ENCODE peak calls at places on chromosomes 11 and 22, in ten cellular contexts. X is left lung; A is CD4-positive, alpha-beta memory T cell; S is A673; R is PC-9; G is CD8-positive, alpha-beta memory T cell; J is upper lobe of left lung; Z is tibial artery; V is fibroblast of lung; T is psoas muscle. O is an unnamed sample. For H3K4me1, the result is how much of the 10 kb centered on the place peaks cover.

GRCh38 chr11:13942908-13943505 is 19.5 kb upstream of the SPON1 start:
- DNase-seq in X (no peak), A (no peak), S (no peak), R (peak), G (no peak), J (no peak), Z (no peak), V (peak), T (no peak), O (peak)

GRCh38 chr11:129295746-129296145 is 79.9 kb upstream of the BARX2 start:
- DNase-seq in X (no peak), A (no peak), S (no peak), R (peak), G (no peak), J (no peak), Z (no peak), V (peak), T (no peak), O (no peak)

GRCh38 chr11:96014234-96014633 is 90.3 kb upstream of the MTMR2 start:
- DNase-seq in X (no peak), A (peak), S (peak), R (peak), G (no peak), J (no peak), Z (no peak), V (peak), T (no peak), O (no peak)

GRCh38 chr11:6991227-6991626 is 28.9 kb downstream of the ZNF214 start:
- DNase-seq in X (peak), A (no peak), S (no peak), R (no peak), G (no peak), J (no peak), Z (no peak), V (no peak), T (no peak), O (no peak)

GRCh38 chr22:27382947-27383346 is 418.6 kb downstream of the MN1 start:
- DNase-seq in X (no peak), A (no peak), S (no peak), R (no peak), G (no peak), J (no peak), Z (no peak), V (no peak), T (no peak), O (no peak)

GRCh38 chr22:44906999-44907644 is 102.7 kb downstream of the PHF21B start:
- DNase-seq in X (no peak), A (no peak), S (no peak), R (no peak), G (no peak), J (peak), Z (no peak), V (no peak), T (no peak), O (no peak)

GRCh38 chr11:98194611-98195010 is 826.1 kb upstream of the CNTN5 start:
- DNase-seq in X (no peak), A (no peak), S (no peak), R (no peak), G (no peak), J (no peak), Z (no peak), V (no peak), T (no peak), O (peak)

GRCh38 chr11:44645832-44646231 is 80.4 kb downstream of the CD82 start:
- DNase-seq in X (no peak), A (no peak), S (no peak), R (no peak), G (no peak), J (no peak), Z (no peak), V (no peak), T (no peak), O (no peak)

GRCh38 chr11:35211952-35212351 is 73.0 kb downstream of the CD44 start:
- DNase-seq in X (no peak), A (no peak), S (no peak), R (no peak), G (no peak), J (no peak), Z (no peak), V (no peak), T (no peak), O (no peak)

GRCh38 chr11:26983645-26984044 is 10.3 kb upstream of the FIBIN start:
- DNase-seq in X (no peak), A (no peak), S (no peak), R (no peak), G (no peak), J (no peak), Z (no peak), V (no peak), T (no peak), O (no peak)

GRCh38 chr11:131670876-131671275 is 300.5 kb downstream of the NTM start:
- DNase-seq in X (no peak), A (no peak), S (no peak), R (no peak), G (no peak), J (no peak), Z (no peak), V (no peak), T (no peak), O (no peak)

GRCh38 chr22:36411589-36412258 is 24.0 kb upstream of the MYH9 start:
- DNase-seq in X (no peak), A (peak), S (no peak), R (no peak), G (peak), J (no peak), Z (no peak), V (no peak), T (no peak), O (peak)

GRCh38 chr22:46738961-46739870 is 1.2 kb upstream of the CERK start:
- DNase-seq in X (peak), A (peak), S (peak), R (peak), G (peak), J (no peak), Z (peak), V (peak), T (peak), O (no peak)

GRCh38 chr11:823441-824291 is 4.1 kb upstream of the CRACR2B start:
- DNase-seq in X (no peak), A (no peak), S (no peak), R (no peak), G (no peak), J (no peak), Z (no peak), V (no peak), T (no peak), O (no peak)

GRCh38 chr11:75654314-75654713 is 14.5 kb downstream of the MAP6 start:
- DNase-seq in X (no peak), A (no peak), S (no peak), R (no peak), G (no peak), J (no peak), Z (no peak), V (peak), T (no peak), O (no peak)

GRCh38 chr11:22860241-22860640 is at the start of gene CCDC179:
- DNase-seq in X (no peak), A (no peak), S (no peak), R (no peak), G (no peak), J (no peak), Z (no peak), V (no peak), T (no peak), O (no peak)

GRCh38 chr11:2943711-2944118 is 14.5 kb upstream of the PHLDA2 start:
- DNase-seq in X (peak), A (no peak), S (no peak), R (no peak), G (no peak), J (peak), Z (no peak), V (no peak), T (peak), O (no peak)

GRCh38 chr11:82398300-82398815 is 335.3 kb downstream of the FAM181B start:
- DNase-seq in X (no peak), A (no peak), S (no peak), R (no peak), G (no peak), J (no peak), Z (peak), V (no peak), T (no peak), O (no peak)

GRCh38 chr11:126547161-126547560 is 191.7 kb downstream of the ST3GAL4 start:
- DNase-seq in X (no peak), A (no peak), S (peak), R (peak), G (no peak), J (no peak), Z (no peak), V (peak), T (no peak), O (peak)

GRCh38 chr11:8036986-8037385 is 44.0 kb upstream of the TUB start:
- DNase-seq in X (no peak), A (no peak), S (no peak), R (no peak), G (no peak), J (no peak), Z (no peak), V (no peak), T (no peak), O (no peak)

GRCh38 chr11:70067591-70068341 is 10.4 kb upstream of the ANO1 start:
- DNase-seq in X (peak), A (no peak), S (no peak), R (peak), G (no peak), J (no peak), Z (no peak), V (no peak), T (no peak), O (no peak)

GRCh38 chr22:37815593-37815992 is 7.6 kb upstream of the GALR3 start:
- DNase-seq in X (no peak), A (no peak), S (no peak), R (no peak), G (no peak), J (no peak), Z (no peak), V (no peak), T (no peak), O (no peak)

GRCh38 chr22:44621401-44622146 is 80.4 kb upstream of the PRR5 start:
- DNase-seq in X (peak), A (no peak), S (no peak), R (no peak), G (no peak), J (no peak), Z (no peak), V (no peak), T (peak), O (no peak)

GRCh38 chr11:123018702-123019101 is 37.1 kb upstream of the BSX start:
- DNase-seq in X (no peak), A (no peak), S (no peak), R (no peak), G (no peak), J (no peak), Z (no peak), V (no peak), T (no peak), O (no peak)

GRCh38 chr11:6404341-6405038 is 14.2 kb downstream of the SMPD1 start:
- DNase-seq in X (no peak), A (peak), S (no peak), R (no peak), G (no peak), J (no peak), Z (no peak), V (peak), T (no peak), O (no peak)

GRCh38 chr11:33311680-33312079 is 54.5 kb downstream of the HIPK3 start:
- DNase-seq in X (no peak), A (no peak), S (no peak), R (no peak), G (no peak), J (no peak), Z (no peak), V (no peak), T (no peak), O (no peak)
- H3K4me1 ChIP-seq in X (under half), A (under half), S (under half), R (under half), G (under half), J (under half), Z (under half), V (under half), T (half or more), O (under half)

GRCh38 chr11:106304274-106304673 is 226.8 kb downstream of the AASDHPPT start:
- DNase-seq in X (no peak), A (no peak), S (no peak), R (no peak), G (no peak), J (no peak), Z (no peak), V (peak), T (no peak), O (no peak)
- H3K4me1 ChIP-seq in X (under half), A (under half), S (under half), R (under half), G (under half), J (under half), Z (under half), V (under half), T (under half), O (under half)

DNA sequence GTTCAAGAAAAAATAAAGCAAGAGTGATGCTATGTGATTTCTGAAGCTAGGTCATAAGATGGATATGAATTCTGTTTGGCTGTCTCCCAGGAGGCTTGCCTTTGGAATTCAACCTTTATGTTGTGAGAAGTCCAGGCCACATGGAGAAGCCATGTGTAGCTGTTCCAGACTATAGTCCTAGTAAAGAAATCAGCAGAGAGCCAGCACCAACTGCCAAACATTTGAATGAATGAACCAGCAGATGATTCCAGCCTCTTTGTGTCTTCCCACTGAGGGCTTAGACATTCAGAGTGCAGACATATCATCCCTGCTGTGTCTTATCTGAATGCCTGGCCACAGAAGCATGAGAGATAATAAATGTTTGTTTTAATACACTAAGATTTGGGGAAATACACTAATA is 1150.6 kb downstream of the DLG2 start:
- DNase-seq in X (no peak), A (no peak), S (no peak), R (no peak), G (no peak), J (no peak), Z (no peak), V (peak), T (no peak), O (peak)
- H3K4me1 ChIP-seq in X (under half), A (under half), S (under half), R (under half), G (under half), J (under half), Z (under half), V (under half), T (under half), O (under half)

DNA sequence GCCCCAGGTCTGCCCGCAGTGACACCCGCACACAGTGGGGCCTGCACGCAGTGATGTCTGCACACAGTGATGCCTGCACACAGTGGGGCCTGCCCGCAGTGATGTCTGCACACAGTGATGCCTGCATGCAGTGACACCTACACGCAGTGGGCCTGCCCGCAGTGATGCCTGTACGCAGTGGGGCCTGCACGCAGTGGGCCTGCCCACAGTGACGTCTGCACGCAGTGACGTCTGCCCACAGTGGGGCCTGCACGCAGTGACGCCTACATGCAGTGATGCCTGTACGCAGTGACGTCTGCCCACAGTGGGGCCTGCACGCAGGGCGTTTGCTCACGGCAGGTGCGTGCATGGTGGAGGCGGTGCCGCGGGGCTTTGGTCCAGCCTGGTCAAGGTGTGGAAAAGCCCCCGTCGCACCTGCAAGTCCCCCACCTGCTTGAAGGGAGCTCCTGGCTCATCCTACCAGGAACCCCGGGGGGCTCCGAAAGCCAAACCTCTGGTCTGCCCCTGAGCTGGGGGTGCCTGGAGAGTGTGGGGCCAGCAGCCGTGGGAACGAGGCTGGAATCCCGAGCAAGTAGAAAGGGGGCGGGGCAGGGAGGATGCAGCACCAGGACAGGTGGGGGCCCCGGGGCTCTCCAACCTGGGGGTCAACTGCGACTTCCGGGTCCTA is 8.9 kb upstream of the SYT8 start:
- DNase-seq in X (peak), A (no peak), S (no peak), R (no peak), G (no peak), J (no peak), Z (no peak), V (no peak), T (no peak), O (no peak)
- H3K4me1 ChIP-seq in X (under half), A (under half), S (under half), R (under half), G (under half), J (under half), Z (half or more), V (under half), T (under half), O (half or more)

GRCh38 chr11:114075343-114075610 is 15.8 kb downstream of the ZBTB16 start:
- DNase-seq in X (no peak), A (no peak), S (no peak), R (no peak), G (no peak), J (no peak), Z (no peak), V (no peak), T (peak), O (no peak)
- H3K4me1 ChIP-seq in X (half or more), A (half or more), S (half or more), R (under half), G (half or more), J (half or more), Z (half or more), V (under half), T (half or more), O (under half)

GRCh38 chr11:64856382-64857227 is 12.2 kb upstream of the CDC42BPG start:
- DNase-seq in X (peak), A (no peak), S (peak), R (peak), G (no peak), J (peak), Z (peak), V (peak), T (peak), O (peak)
- H3K4me1 ChIP-seq in X (half or more), A (half or more), S (under half), R (half or more), G (half or more), J (half or more), Z (half or more), V (under half), T (half or more), O (half or more)

GRCh38 chr22:33710326-33710725 is 209.9 kb downstream of the LARGE1 start:
- DNase-seq in X (no peak), A (no peak), S (no peak), R (no peak), G (no peak), J (no peak), Z (no peak), V (peak), T (no peak), O (peak)

GRCh38 chr22:33715626-33716025 is 204.7 kb downstream of the LARGE1 start:
- DNase-seq in X (no peak), A (no peak), S (no peak), R (no peak), G (no peak), J (no peak), Z (no peak), V (no peak), T (no peak), O (no peak)

GRCh38 chr22:33717694-33718396 is 202.4 kb downstream of the LARGE1 start:
- DNase-seq in X (no peak), A (no peak), S (no peak), R (no peak), G (no peak), J (no peak), Z (no peak), V (no peak), T (no peak), O (no peak)

GRCh38 chr22:33720166-33720878 is 200.0 kb downstream of the LARGE1 start:
- DNase-seq in X (no peak), A (no peak), S (no peak), R (no peak), G (no peak), J (no peak), Z (no peak), V (no peak), T (no peak), O (no peak)

GRCh38 chr22:33715221-33715620 is 205.1 kb downstream of the LARGE1 start:
- DNase-seq in X (no peak), A (no peak), S (no peak), R (no peak), G (no peak), J (no peak), Z (no peak), V (no peak), T (no peak), O (no peak)
- H3K4me1 ChIP-seq in X (under half), A (under half), S (under half), R (under half), G (under half), J (under half), Z (under half), V (under half), T (under half), O (under half)

DNA sequence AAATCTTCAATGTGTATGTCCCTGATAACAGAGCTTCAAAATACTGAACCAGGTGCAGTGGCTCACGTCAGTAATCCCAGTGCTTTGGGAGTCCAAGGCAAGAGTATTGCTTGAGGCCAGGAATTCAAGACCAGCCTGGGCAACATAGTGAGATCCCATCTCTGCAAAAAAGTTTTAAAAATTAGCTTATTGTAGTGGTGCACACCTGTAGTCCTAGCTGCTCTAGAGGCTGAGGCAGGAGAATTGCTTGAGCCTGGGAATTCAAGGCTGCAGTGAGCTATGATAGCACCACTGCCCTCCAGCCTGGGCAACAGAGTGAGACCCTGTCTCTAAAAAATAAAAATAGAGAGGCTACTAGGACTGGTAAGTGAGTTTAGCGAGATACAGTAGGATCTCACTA is 84.0 kb downstream of the PACS1 start:
- DNase-seq in X (no peak), A (no peak), S (no peak), R (no peak), G (no peak), J (no peak), Z (no peak), V (no peak), T (no peak), O (no peak)
- H3K4me1 ChIP-seq in X (under half), A (under half), S (under half), R (under half), G (under half), J (under half), Z (under half), V (under half), T (under half), O (under half)

GRCh38 chr22:23553438-23553837 is 26.7 kb downstream of the IGLL1 start:
- DNase-seq in X (peak), A (no peak), S (no peak), R (no peak), G (no peak), J (no peak), Z (no peak), V (no peak), T (no peak), O (no peak)
- H3K4me1 ChIP-seq in X (under half), A (under half), S (under half), R (under half), G (under half), J (under half), Z (under half), V (under half), T (under half), O (under half)

GRCh38 chr11:115237578-115237977 is 266.6 kb downstream of the CADM1 start:
- DNase-seq in X (no peak), A (no peak), S (no peak), R (no peak), G (no peak), J (no peak), Z (no peak), V (no peak), T (no peak), O (no peak)
- H3K4me1 ChIP-seq in X (under half), A (under half), S (under half), R (under half), G (under half), J (under half), Z (under half), V (under half), T (under half), O (under half)

O was measured in SJCRH30.